ENCODE peak calls at places on chromosome 21, in four cellular contexts. B is endothelial cell of umbilical vein, U is K562, C is SK-N-SH. X is an unnamed sample.

GRCh38 chr21:25107708-25108107 is 499.6 kb downstream of the MRPL39 start:
- DNase-seq in C (no peak), U (no peak), B (no peak), X (no peak)

GRCh38 chr21:43603641-43604504 is 55.4 kb downstream of the HSF2BP start:
- DNase-seq in B (no peak), U (no peak), C (peak), X (no peak)

GRCh38 chr21:15671188-15671587 is 58.6 kb upstream of the USP25 start:
- DNase-seq in C (no peak), B (no peak), U (no peak), X (no peak)

GRCh38 chr21:17343055-17343454 is 169.8 kb upstream of the CXADR start:
- DNase-seq in U (no peak), B (peak), C (no peak), X (peak)

GRCh38 chr21:25421327-25422028 is 185.8 kb downstream of the MRPL39 start:
- DNase-seq in C (no peak), B (peak), U (no peak), X (peak)

GRCh38 chr21:17514124-17514481 is 1.3 kb downstream of the CXADR start:
- DNase-seq in B (peak), U (no peak), C (no peak), X (no peak)

GRCh38 chr21:34949499-34949898 is 99.6 kb downstream of the RUNX1 start:
- DNase-seq in U (no peak), B (no peak), C (no peak), X (no peak)

GRCh38 chr21:44478124-44478800 is 23.0 kb downstream of the LRRC3 start:
- DNase-seq in C (no peak), U (no peak), B (no peak), X (no peak)

GRCh38 chr21:33975548-33976081 is 60.0 kb upstream of the ATP5PO start:
- DNase-seq in U (no peak), C (no peak), B (no peak), X (no peak)

GRCh38 chr21:15444118-15444960 is 285.4 kb upstream of the USP25 start:
- DNase-seq in U (no peak), B (no peak), C (no peak), X (no peak)

GRCh38 chr21:17658931-17659330 is 46.2 kb upstream of the BTG3 start:
- DNase-seq in B (no peak), C (no peak), U (no peak), X (no peak)

GRCh38 chr21:29540289-29540688 is 241.6 kb downstream of the BACH1 start:
- DNase-seq in U (no peak), C (no peak), B (no peak), X (no peak)

GRCh38 chr21:35764077-35764476 is 296.2 kb downstream of the SETD4 start:
- DNase-seq in U (no peak), B (no peak), C (no peak), X (no peak)

GRCh38 chr21:34834852-34835501 is 166.2 kb downstream of the CLIC6 start:
- DNase-seq in C (no peak), B (no peak), U (no peak), X (no peak)

GRCh38 chr21:19850157-19850556 is 1148.1 kb upstream of the NCAM2 start:
- DNase-seq in C (no peak), B (no peak), U (no peak), X (no peak)

GRCh38 chr21:29718081-29718815 is 221.5 kb downstream of the GRIK1 start:
- DNase-seq in B (no peak), U (no peak), C (no peak), X (no peak)

GRCh38 chr21:45957986-45958610 is 23.5 kb upstream of the COL6A1 start:
- DNase-seq in U (no peak), C (no peak), B (no peak), X (no peak)
- H3K9ac ChIP-seq in U (no peak), C (no peak), B (no peak), X (no peak)

DNA sequence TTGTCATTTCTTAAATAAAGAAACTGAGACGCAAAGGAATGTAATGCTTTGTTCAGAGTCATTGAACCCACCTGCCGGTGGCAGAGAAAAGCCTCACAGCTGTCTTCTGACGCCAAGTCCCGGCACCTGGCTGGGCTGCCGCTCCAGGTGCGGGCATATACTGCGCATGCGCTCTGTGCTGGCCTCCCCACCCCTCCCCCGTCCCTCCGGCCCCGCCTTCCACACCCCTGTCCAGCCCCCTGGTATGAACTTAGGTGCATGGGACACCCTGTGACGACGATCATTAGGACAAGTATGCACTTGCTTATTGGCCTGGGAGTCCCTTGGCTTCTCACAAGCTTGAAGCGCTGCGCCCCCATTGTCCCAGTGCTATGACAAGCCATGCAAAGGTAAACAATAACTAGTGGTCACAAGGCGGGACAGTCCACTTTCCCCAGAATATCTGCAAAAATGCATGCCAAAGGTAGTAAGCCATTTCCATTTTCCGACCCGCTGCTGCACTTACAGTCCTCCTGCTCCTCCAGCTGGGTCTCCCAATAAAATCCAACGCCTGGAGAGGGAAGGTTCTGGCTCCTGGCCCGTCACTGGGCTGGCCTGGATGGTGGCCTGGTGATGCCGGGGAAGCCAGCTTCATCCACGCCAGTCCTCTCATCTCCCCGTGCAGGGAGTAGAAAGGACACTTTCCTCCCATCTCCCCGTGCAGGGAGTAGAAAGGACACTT is 100.4 kb downstream of the PSMG1 start:
- DNase-seq in B (no peak), U (peak), C (no peak), X (no peak)
- TF ChIP-seq POLR2AphosphoS5 in B (no peak), U (no peak), C (no peak), X (no peak)

GRCh38 chr21:31514598-31514997 is 144.9 kb upstream of the SOD1 start:
- DNase-seq in B (no peak), C (peak), U (no peak), X (no peak)
- H3K9ac ChIP-seq in B (no peak), C (no peak), U (no peak), X (no peak)

GRCh38 chr21:41932576-41933258 is 21.1 kb downstream of the C2CD2 start:
- DNase-seq in B (no peak), U (peak), C (peak), X (no peak)
- TF ChIP-seq POLR2AphosphoS5 in B (no peak), U (no peak), C (no peak), X (no peak)

DNA sequence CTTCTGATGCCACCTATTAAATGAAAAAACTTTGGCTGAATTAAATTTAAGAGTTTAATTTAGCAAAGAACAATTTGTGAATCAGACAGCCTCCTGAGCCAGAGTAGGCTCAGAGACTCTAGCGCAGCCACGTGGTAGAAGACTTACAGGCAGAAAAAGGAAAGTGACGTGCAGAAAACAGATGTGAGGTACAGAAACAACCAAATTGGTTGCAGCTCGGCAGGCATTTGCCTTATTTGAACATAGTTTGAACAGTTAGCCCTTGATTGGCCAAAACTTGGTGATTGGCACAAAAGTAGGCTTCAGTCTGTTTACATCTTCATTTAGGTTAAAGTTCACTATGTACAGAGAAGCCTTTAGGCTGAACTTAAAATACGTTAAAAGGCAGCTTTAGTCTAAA is 22.9 kb downstream of the TCP10L start:
- DNase-seq in B (peak), U (no peak), C (no peak), X (no peak)
- H3K9ac ChIP-seq in B (no peak), U (no peak), C (no peak), X (no peak)

DNA sequence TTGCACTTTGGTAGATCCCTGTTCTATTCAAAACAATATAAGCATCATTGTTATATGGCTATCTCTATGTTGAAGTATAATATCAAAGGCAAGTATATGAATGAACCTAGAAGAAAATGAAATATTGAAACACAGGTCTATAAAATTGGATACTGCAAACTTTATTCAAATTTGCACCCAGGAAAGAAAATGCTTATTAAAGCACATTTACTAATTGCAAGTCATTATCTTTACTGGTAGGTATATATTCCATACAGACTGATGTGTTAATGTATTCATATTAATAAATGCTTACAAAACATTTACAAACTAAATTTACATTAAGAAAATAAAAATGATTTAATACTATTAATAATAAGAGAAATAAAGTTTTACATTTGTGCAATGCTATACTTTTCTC is 469.8 kb downstream of the NCAM2 start:
- DNase-seq in C (no peak), U (no peak), B (no peak), X (no peak)
- TF ChIP-seq POLR2AphosphoS5 in C (no peak), U (no peak), B (no peak), X (no peak)

GRCh38 chr21:37257526-37257966 is 9.6 kb downstream of the VPS26C start:
- DNase-seq in B (peak), C (peak), U (no peak), X (no peak)
- H3K9ac ChIP-seq in B (peak), C (peak), U (no peak), X (no peak)